ENCODE peak calls at places on chromosomes 6 and 20, in nine cellular contexts. One of them, this sample, is unnamed.

GRCh38 chr6:101517632-101518031 is 124.1 kb downstream of the GRIK2 start:
- DNase-seq in Ammon's horn: no peak
- DNase-seq in activated CD4-positive, alpha-beta T cell treated with anti-CD3 and anti-CD28 coated beads for 24 hours: no peak
- DNase-seq in HEK293T: no peak
- DNase-seq in MV-4-11: no peak
- DNase-seq in hypothalamus: no peak
- DNase-seq in M059J: no peak
- DNase-seq in psoas muscle: no peak
- DNase-seq in GM13976: no peak
- DNase-seq in this sample: no peak

GRCh38 chr20:46900826-46901225 is 6.2 kb downstream of the EYA2 start:
- DNase-seq in HEK293T: no peak
- DNase-seq in psoas muscle: no peak
- DNase-seq in Ammon's horn: no peak
- DNase-seq in hypothalamus: no peak
- DNase-seq in activated CD4-positive, alpha-beta T cell treated with anti-CD3 and anti-CD28 coated beads for 24 hours: no peak
- DNase-seq in M059J: no peak
- DNase-seq in MV-4-11: no peak
- DNase-seq in GM13976: no peak
- DNase-seq in this sample: no peak

GRCh38 chr6:95203153-95203754 is 374.1 kb upstream of the MANEA start:
- DNase-seq in M059J: peak; percentile 4
- DNase-seq in MV-4-11: peak; percentile 2
- DNase-seq in psoas muscle: no peak
- DNase-seq in hypothalamus: no peak
- DNase-seq in HEK293T: peak; percentile 30
- DNase-seq in Ammon's horn: peak; percentile 32
- DNase-seq in GM13976: peak; percentile 10
- DNase-seq in activated CD4-positive, alpha-beta T cell treated with anti-CD3 and anti-CD28 coated beads for 24 hours: no peak
- DNase-seq in this sample: no peak

GRCh38 chr6:20802596-20802995 is 268.3 kb downstream of the CDKAL1 start:
- DNase-seq in M059J: no peak
- DNase-seq in GM13976: no peak
- DNase-seq in MV-4-11: no peak
- DNase-seq in HEK293T: no peak
- DNase-seq in Ammon's horn: no peak
- DNase-seq in hypothalamus: no peak
- DNase-seq in psoas muscle: no peak
- DNase-seq in activated CD4-positive, alpha-beta T cell treated with anti-CD3 and anti-CD28 coated beads for 24 hours: no peak
- DNase-seq in this sample: no peak

GRCh38 chr6:146200136-146200708 is 171.4 kb downstream of the GRM1 start:
- DNase-seq in GM13976: no peak
- DNase-seq in hypothalamus: no peak
- DNase-seq in Ammon's horn: peak; percentile 58
- DNase-seq in HEK293T: no peak
- DNase-seq in MV-4-11: no peak
- DNase-seq in M059J: peak; percentile 4
- DNase-seq in activated CD4-positive, alpha-beta T cell treated with anti-CD3 and anti-CD28 coated beads for 24 hours: no peak
- DNase-seq in psoas muscle: no peak
- DNase-seq in this sample: no peak

GRCh38 chr6:28537509-28538140 is 11.9 kb downstream of the GPX5 start:
- DNase-seq in psoas muscle: no peak
- DNase-seq in GM13976: no peak
- DNase-seq in hypothalamus: no peak
- DNase-seq in Ammon's horn: no peak
- DNase-seq in activated CD4-positive, alpha-beta T cell treated with anti-CD3 and anti-CD28 coated beads for 24 hours: no peak
- DNase-seq in M059J: peak; percentile 44
- DNase-seq in MV-4-11: no peak
- DNase-seq in HEK293T: no peak
- DNase-seq in this sample: no peak

GRCh38 chr6:35342258-35343091 is at the start of gene PPARD:
- DNase-seq in GM13976: peak; percentile 100
- DNase-seq in psoas muscle: peak; percentile 99
- DNase-seq in hypothalamus: peak; percentile 89
- DNase-seq in MV-4-11: peak; percentile 85
- DNase-seq in M059J: peak; percentile 97
- DNase-seq in activated CD4-positive, alpha-beta T cell treated with anti-CD3 and anti-CD28 coated beads for 24 hours: peak; percentile 98
- DNase-seq in HEK293T: peak; percentile 99
- DNase-seq in Ammon's horn: peak; percentile 98
- DNase-seq in this sample: peak; percentile 99

GRCh38 chr6:40244684-40245083 is 310.4 kb upstream of the MOCS1 start:
- DNase-seq in activated CD4-positive, alpha-beta T cell treated with anti-CD3 and anti-CD28 coated beads for 24 hours: no peak
- DNase-seq in psoas muscle: no peak
- DNase-seq in MV-4-11: no peak
- DNase-seq in M059J: no peak
- DNase-seq in hypothalamus: no peak
- DNase-seq in HEK293T: no peak
- DNase-seq in Ammon's horn: no peak
- DNase-seq in GM13976: no peak
- DNase-seq in this sample: no peak

This sample was measured in type B pancreatic cell.